ENCODE peak calls at places on chromosomes 16 and 17, in ten cellular contexts. L, Y, B, Z, A, P, C, D, R and S are unnamed samples.

GRCh38 chr17:47785538-47786123 is 36.0 kb downstream of the OSBPL7 start:
- DNase-seq in D (peak; percentile 50), A (no peak), B (no peak), Y (no peak), C (peak; percentile 41), P (no peak), R (no peak), L (no peak), Z (no peak), S (no peak)

GRCh38 chr17:53150101-53150698 is 672.5 kb upstream of the KIF2B start:
- DNase-seq in R (no peak), C (no peak), D (no peak), A (no peak), B (peak; percentile 0), Y (no peak), P (no peak), L (no peak), Z (no peak), S (no peak)

GRCh38 chr17:29039764-29040598 is 3.0 kb upstream of the PIPOX start:
- DNase-seq in L (no peak), P (no peak), C (no peak), R (no peak), B (no peak), Y (no peak), Z (no peak), A (no peak), D (no peak), S (no peak)

GRCh38 chr16:87918314-87918713 is 18.0 kb downstream of the CA5A start:
- DNase-seq in P (no peak), B (no peak), L (no peak), D (no peak), C (no peak), R (no peak), Y (no peak), Z (no peak), A (no peak), S (no peak)

GRCh38 chr16:77585852-77586251 is 136.5 kb upstream of the NUDT7 start:
- DNase-seq in C (no peak), P (no peak), D (no peak), R (no peak), A (no peak), Z (no peak), Y (no peak), L (no peak), B (no peak), S (no peak)

GRCh38 chr17:7837375-7838290 is 3.6 kb downstream of the KDM6B start:
- DNase-seq in L (no peak), Y (no peak), Z (no peak), B (peak; percentile 41), D (no peak), R (no peak), P (no peak), A (no peak), C (no peak), S (no peak)

GRCh38 chr17:2237521-2237921 is 66.1 kb downstream of the SMG6 start:
- DNase-seq in B (no peak), P (no peak), Y (no peak), D (no peak), L (no peak), A (no peak), Z (no peak), C (no peak), R (no peak), S (no peak)

GRCh38 chr16:76729525-76729924 is 452.3 kb downstream of the CNTNAP4 start:
- DNase-seq in L (no peak), D (no peak), Y (no peak), R (no peak), C (no peak), Z (no peak), P (no peak), A (no peak), B (no peak), S (no peak)

GRCh38 chr16:78705694-78706093 is 606.2 kb downstream of the WWOX start:
- DNase-seq in R (no peak), C (no peak), D (no peak), Y (no peak), B (no peak), Z (no peak), A (peak; percentile 21), P (no peak), L (no peak), S (no peak)

GRCh38 chr16:2154533-2155090 is 970 bp upstream of the TRAF7 start:
- DNase-seq in L (no peak), Z (no peak), A (no peak), P (no peak), B (no peak), D (no peak), R (no peak), C (no peak), Y (no peak), S (no peak)

GRCh38 chr17:19943026-19943425 is 34.6 kb downstream of the AKAP10 start:
- DNase-seq in A (no peak), Y (no peak), L (no peak), B (no peak), D (no peak), P (no peak), R (no peak), C (no peak), Z (no peak), S (no peak)

GRCh38 chr16:57268804-57269800 is 15.4 kb downstream of the PLLP start:
- DNase-seq in P (peak; percentile 31), Y (no peak), D (no peak), C (peak; percentile 81), A (no peak), L (no peak), Z (no peak), B (no peak), R (no peak), S (no peak)

GRCh38 chr17:16477255-16477654 is 14.7 kb downstream of the LRRC75A start:
- DNase-seq in B (no peak), Z (no peak), R (no peak), P (no peak), C (no peak), D (no peak), A (no peak), Y (no peak), L (no peak), S (no peak)

GRCh38 chr16:1913327-1914083 is 4.7 kb downstream of the HS3ST6 start:
- DNase-seq in P (no peak), Z (no peak), L (no peak), C (peak; percentile 90), A (peak; percentile 40), D (no peak), Y (no peak), B (peak; percentile 15), R (no peak), S (no peak)

GRCh38 chr17:64498308-64499203 is 1.7 kb upstream of the POLG2 start:
- DNase-seq in Y (no peak), D (no peak), B (peak; percentile 23), C (no peak), Z (no peak), A (no peak), R (no peak), L (no peak), P (no peak), S (no peak)

GRCh38 chr17:7851438-7852261 is 3.2 kb upstream of the TMEM88 start:
- DNase-seq in L (peak; percentile 24), P (peak; percentile 94), Y (peak; percentile 92), A (peak; percentile 92), R (peak; percentile 90), D (peak; percentile 96), B (peak; percentile 97), Z (peak; percentile 83), C (peak; percentile 35), S (peak; percentile 79)

GRCh38 chr17:1087381-1088241 is 90.7 kb downstream of the TIMM22 start:
- DNase-seq in L (no peak), R (no peak), Z (no peak), Y (no peak), P (no peak), C (peak; percentile 81), B (peak; percentile 80), D (no peak), A (no peak), S (no peak)

GRCh38 chr16:88194397-88195020 is 188.2 kb upstream of the ZNF469 start:
- DNase-seq in B (no peak), Y (no peak), C (no peak), L (no peak), R (no peak), P (no peak), A (no peak), D (no peak), Z (no peak), S (no peak)

GRCh38 chr16:67071476-67072048 is 38.2 kb upstream of the PHAF1 start:
- DNase-seq in P (no peak), R (no peak), C (no peak), Z (no peak), D (no peak), B (no peak), Y (no peak), A (no peak), L (no peak), S (no peak)

GRCh38 chr17:46770818-46771600 is 47.5 kb downstream of the WNT3 start:
- DNase-seq in B (no peak), D (peak; percentile 59), A (peak; percentile 62), L (peak; percentile 33), C (peak; percentile 82), R (no peak), P (no peak), Y (no peak), Z (no peak), S (no peak)

GRCh38 chr16:80463303-80463702 is 77.5 kb upstream of the DYNLRB2 start:
- DNase-seq in A (no peak), Y (no peak), R (no peak), P (no peak), D (no peak), Z (no peak), B (no peak), L (no peak), C (peak; percentile 17), S (no peak)

GRCh38 chr17:45648642-45649041 is 135.5 kb upstream of the CRHR1 start:
- DNase-seq in R (no peak), L (no peak), A (no peak), D (no peak), B (no peak), Y (no peak), C (peak; percentile 21), Z (no peak), P (no peak), S (no peak)

GRCh38 chr17:39737331-39737760 is 392 bp upstream of the GRB7 start:
- DNase-seq in D (no peak), Z (no peak), A (no peak), Y (no peak), P (no peak), L (no peak), C (no peak), B (no peak), R (no peak), S (no peak)

GRCh38 chr17:45342871-45343526 is 26.2 kb upstream of the MAP3K14 start:
- DNase-seq in Y (no peak), A (no peak), L (no peak), R (no peak), D (no peak), C (no peak), P (no peak), Z (no peak), B (no peak), S (no peak)

GRCh38 chr17:59621771-59622170 is 2.1 kb downstream of the CLTC start:
- DNase-seq in L (no peak), A (no peak), D (no peak), B (no peak), R (no peak), Y (no peak), P (no peak), C (no peak), Z (no peak), S (no peak)

GRCh38 chr17:63772801-63773271 is 561 bp downstream of the CCDC47 start:
- DNase-seq in R (no peak), C (no peak), B (no peak), A (no peak), L (no peak), Y (no peak), D (no peak), P (no peak), Z (no peak), S (no peak)

GRCh38 chr16:82260212-82260795 is 90.3 kb upstream of the MPHOSPH6 start:
- DNase-seq in D (no peak), L (no peak), P (no peak), B (no peak), Y (no peak), R (no peak), C (no peak), Z (no peak), A (no peak), S (no peak)

GRCh38 chr16:57150682-57151330 is 35.0 kb downstream of the PSME3IP1 start:
- DNase-seq in Y (no peak), L (no peak), D (no peak), R (no peak), P (no peak), Z (no peak), B (no peak), A (no peak), C (no peak), S (no peak)